ENCODE peak calls at places on chromosomes 3 and 15, in eight cellular contexts. D, R, I, U, Q, P, F and J are unnamed samples.

GRCh38 chr15:78047631-78048409 is 29.7 kb downstream of the TBC1D2B start:
- DNase-seq in D (no peak), F (no peak), P (no peak), I (no peak), R (peak), U (peak), Q (no peak), J (no peak)

GRCh38 chr3:170205302-170205701 is 16.9 kb upstream of the PRKCI start:
- DNase-seq in P (no peak), I (no peak), R (no peak), U (no peak), Q (no peak), F (no peak), D (no peak), J (no peak)

GRCh38 chr3:191428177-191428576 is 32.8 kb upstream of the PYDC2 start:
- DNase-seq in Q (no peak), F (no peak), I (no peak), D (no peak), U (no peak), R (no peak), P (no peak), J (no peak)

GRCh38 chr3:169999433-169999832 is 32.8 kb downstream of the SEC62 start:
- DNase-seq in R (no peak), D (no peak), I (no peak), Q (no peak), U (no peak), F (no peak), P (no peak), J (no peak)

GRCh38 chr3:180630360-180630759 is 28.4 kb downstream of the TTC14 start:
- DNase-seq in D (no peak), I (no peak), R (no peak), U (no peak), P (no peak), F (no peak), Q (no peak), J (no peak)

GRCh38 chr3:10505050-10505790 is at the start of gene ATP2B2:
- DNase-seq in D (peak), I (no peak), R (no peak), P (no peak), U (no peak), F (no peak), Q (peak), J (no peak)

GRCh38 chr15:74253276-74253921 is 17.3 kb downstream of the CCDC33 start:
- DNase-seq in R (no peak), Q (no peak), I (no peak), D (no peak), P (no peak), F (no peak), U (no peak), J (no peak)

GRCh38 chr15:29888651-29889050 is 66.4 kb upstream of the TJP1 start:
- DNase-seq in F (no peak), D (no peak), R (no peak), U (no peak), P (no peak), I (no peak), Q (no peak), J (no peak)

GRCh38 chr15:48592221-48592731 is 53.2 kb downstream of the FBN1 start:
- DNase-seq in I (no peak), D (no peak), F (no peak), U (no peak), R (no peak), Q (no peak), P (no peak), J (no peak)

GRCh38 chr3:195083659-195084058 is 187.3 kb downstream of the XXYLT1 start:
- DNase-seq in P (no peak), D (no peak), F (no peak), U (no peak), I (no peak), Q (no peak), R (no peak), J (no peak)

GRCh38 chr3:142863010-142863787 is 25.7 kb downstream of the PCOLCE2 start:
- DNase-seq in P (no peak), I (no peak), F (no peak), U (no peak), Q (no peak), R (no peak), D (no peak), J (no peak)

GRCh38 chr3:160851629-160852210 is 95.7 kb downstream of the PPM1L start:
- DNase-seq in U (no peak), D (no peak), F (no peak), Q (no peak), R (no peak), I (no peak), P (no peak), J (no peak)

GRCh38 chr3:118884748-118885206 is 149.9 kb downstream of the IGSF11 start:
- DNase-seq in D (peak), I (peak), U (peak), R (no peak), F (peak), P (peak), Q (peak), J (peak)

GRCh38 chr15:62644216-62644873 is 398.2 kb upstream of the TPM1 start:
- DNase-seq in U (no peak), I (no peak), F (no peak), Q (no peak), D (no peak), P (no peak), R (no peak), J (no peak)

GRCh38 chr15:75171408-75171807 is 30.3 kb upstream of the C15orf39 start:
- DNase-seq in U (peak), D (no peak), Q (no peak), I (no peak), F (peak), R (no peak), P (no peak), J (no peak)

GRCh38 chr3:110344897-110345767 is 726.5 kb upstream of the NECTIN3 start:
- DNase-seq in I (no peak), F (peak), Q (no peak), R (no peak), U (no peak), D (peak), P (no peak), J (no peak)

GRCh38 chr3:184760337-184761119 is 48.7 kb upstream of the MAGEF1 start:
- DNase-seq in D (no peak), U (no peak), I (no peak), Q (no peak), R (no peak), P (no peak), F (no peak), J (no peak)

GRCh38 chr3:153026026-153026425 is 136.0 kb upstream of the RAP2B start:
- DNase-seq in U (no peak), P (no peak), D (peak), Q (peak), F (peak), R (no peak), I (peak), J (no peak)

GRCh38 chr3:129017531-129017899 is 16.4 kb downstream of the EFCC1 start:
- DNase-seq in U (no peak), F (no peak), P (no peak), I (no peak), R (no peak), D (no peak), Q (no peak), J (no peak)

GRCh38 chr3:33377489-33377888 is 62.7 kb downstream of the UBP1 start:
- DNase-seq in I (no peak), Q (no peak), R (no peak), D (no peak), F (no peak), P (no peak), U (no peak), J (no peak)

GRCh38 chr15:64979252-64979710 is 10.4 kb downstream of the SPG21 start:
- DNase-seq in P (no peak), Q (no peak), D (no peak), I (no peak), F (no peak), U (no peak), R (no peak), J (no peak)

GRCh38 chr15:43799209-43799944 is 643 bp downstream of the SERINC4 start:
- DNase-seq in Q (no peak), U (no peak), F (no peak), D (no peak), P (no peak), R (no peak), I (no peak), J (no peak)

GRCh38 chr3:30356901-30357753 is 249.3 kb upstream of the TGFBR2 start:
- DNase-seq in I (no peak), P (no peak), D (peak), F (no peak), Q (no peak), U (no peak), R (no peak), J (no peak)

GRCh38 chr3:111592941-111593340 is 2.2 kb downstream of the ZBED2 start:
- DNase-seq in R (no peak), I (no peak), D (no peak), U (no peak), Q (no peak), P (no peak), F (no peak), J (no peak)

GRCh38 chr3:119323401-119324107 is 29.4 kb downstream of the ARHGAP31 start:
- DNase-seq in P (no peak), R (no peak), U (no peak), D (no peak), F (no peak), Q (no peak), I (no peak), J (no peak)

GRCh38 chr15:92810418-92811138 is 89.5 kb upstream of the CHD2 start:
- DNase-seq in F (no peak), D (no peak), R (peak), U (peak), I (peak), Q (no peak), P (peak), J (no peak)

GRCh38 chr15:37260255-37260654 is 159.9 kb upstream of the MEIS2 start:
- DNase-seq in U (no peak), P (no peak), Q (no peak), D (no peak), R (no peak), F (no peak), I (no peak), J (no peak)

GRCh38 chr3:130761730-130762311 is 15.2 kb upstream of the PIK3R4 start:
- DNase-seq in R (no peak), Q (no peak), P (no peak), D (no peak), U (peak), I (no peak), F (no peak), J (no peak)

GRCh38 chr3:98805571-98805970 is 42.4 kb downstream of the ST3GAL6 start:
- DNase-seq in U (no peak), R (no peak), P (no peak), D (no peak), I (no peak), F (no peak), Q (no peak), J (no peak)

GRCh38 chr15:95559875-95560394 is 770.6 kb upstream of the NR2F2 start:
- DNase-seq in D (peak), P (no peak), R (no peak), F (no peak), U (no peak), I (peak), Q (no peak), J (no peak)

GRCh38 chr15:60005352-60006202 is 1.5 kb downstream of the FOXB1 start:
- DNase-seq in U (no peak), P (no peak), D (no peak), Q (peak), I (no peak), F (no peak), R (no peak), J (no peak)

GRCh38 chr3:72950372-72950771 is 46.2 kb upstream of the PPP4R2 start:
- DNase-seq in I (no peak), D (no peak), Q (no peak), U (no peak), R (no peak), P (no peak), F (peak), J (no peak)

GRCh38 chr3:136350132-136350531 is 100.0 kb downstream of the PCCB start:
- DNase-seq in D (no peak), P (no peak), F (no peak), U (no peak), Q (no peak), R (peak), I (no peak), J (no peak)

GRCh38 chr3:142940472-142940871 is 23.0 kb downstream of the PAQR9 start:
- DNase-seq in F (peak), D (no peak), I (no peak), Q (no peak), U (no peak), R (no peak), P (no peak), J (no peak)

GRCh38 chr3:129892857-129893615 is 475 bp downstream of the TMCC1 start:
- DNase-seq in F (peak), I (peak), U (no peak), P (no peak), R (peak), Q (peak), D (peak), J (no peak)

GRCh38 chr3:34357461-34357860 is 559.0 kb downstream of the PDCD6IP start:
- DNase-seq in F (no peak), Q (no peak), I (no peak), P (no peak), U (no peak), D (no peak), R (no peak), J (no peak)

GRCh38 chr15:52013151-52013791 is 5.7 kb upstream of the MAPK6 start:
- DNase-seq in I (no peak), U (no peak), D (no peak), F (no peak), P (no peak), R (no peak), Q (no peak), J (no peak)
- H3K27ac ChIP-seq in I (peak), U (peak), D (peak), F (no peak), P (no peak), R (no peak), Q (no peak), J (no peak)

GRCh38 chr15:38814891-38815290 is 250.3 kb upstream of the RASGRP1 start:
- DNase-seq in D (no peak), Q (no peak), P (no peak), F (no peak), U (no peak), R (no peak), I (no peak), J (no peak)

GRCh38 chr15:38810686-38811085 is 246.1 kb upstream of the RASGRP1 start:
- DNase-seq in R (no peak), Q (no peak), U (no peak), I (no peak), D (no peak), F (no peak), P (no peak), J (no peak)

DNA sequence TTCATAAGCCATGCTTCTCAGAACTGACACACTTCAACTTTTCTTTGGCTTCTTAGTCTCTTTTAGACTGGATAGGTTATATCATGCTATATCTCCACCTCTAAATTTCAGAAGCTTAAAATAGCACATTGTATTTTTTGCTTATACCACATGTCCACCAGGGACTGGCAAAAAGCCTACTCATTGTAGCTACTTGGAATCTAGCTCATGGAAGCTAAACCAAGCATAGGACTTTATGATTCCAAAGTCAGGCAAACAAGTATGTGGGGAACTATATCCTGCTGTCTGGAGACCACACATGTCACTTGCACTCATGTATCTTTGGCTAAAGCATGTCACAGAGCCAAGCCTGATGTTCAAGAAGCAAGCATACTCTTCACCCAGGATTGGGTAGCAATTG is 245.0 kb upstream of the RASGRP1 start:
- DNase-seq in F (no peak), I (no peak), P (no peak), D (no peak), U (no peak), R (no peak), Q (no peak), J (no peak)
- TF ChIP-seq EP300 in F (no peak), I (no peak), P (no peak), D (no peak), U (no peak), R (no peak), Q (no peak), J (no peak)

DNA sequence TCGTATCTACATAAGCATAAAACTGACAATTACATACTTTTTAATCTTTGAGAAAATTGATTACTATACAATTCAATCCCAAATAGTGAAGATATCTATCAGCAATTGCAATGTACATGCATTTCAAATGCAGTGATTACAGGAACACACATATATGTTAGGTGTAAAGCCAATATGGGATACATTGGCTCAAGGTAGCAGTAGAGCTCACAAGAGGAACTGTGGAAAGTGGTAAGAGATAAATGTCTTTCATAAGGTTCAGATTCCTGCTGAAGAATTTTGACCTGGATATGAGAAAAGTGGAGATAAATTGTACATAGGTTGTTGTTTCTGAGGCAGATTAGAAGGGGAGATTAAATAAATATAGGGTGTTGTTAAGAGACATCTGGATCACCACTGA is 1280.5 kb downstream of the OTOL1 start:
- DNase-seq in U (no peak), I (no peak), R (no peak), F (no peak), Q (no peak), D (no peak), P (no peak), J (no peak)
- TF ChIP-seq CTCF in U (no peak), I (no peak), R (no peak), F (no peak), Q (no peak), D (peak), P (no peak), J (no peak)

GRCh38 chr3:172694526-172694925 is 16.3 kb downstream of the NCEH1 start:
- DNase-seq in U (no peak), I (no peak), P (no peak), R (no peak), D (no peak), F (no peak), Q (no peak), J (no peak)

GRCh38 chr3:172699070-172699469 is 11.8 kb downstream of the NCEH1 start:
- DNase-seq in F (no peak), P (no peak), U (no peak), R (no peak), I (no peak), D (no peak), Q (no peak), J (no peak)

GRCh38 chr3:172698650-172699049 is 12.2 kb downstream of the NCEH1 start:
- DNase-seq in U (peak), Q (no peak), R (no peak), F (no peak), I (no peak), D (no peak), P (no peak), J (no peak)

GRCh38 chr3:172696357-172696756 is 14.5 kb downstream of the NCEH1 start:
- DNase-seq in U (no peak), R (no peak), F (peak), I (no peak), P (no peak), Q (no peak), D (no peak), J (no peak)

DNA sequence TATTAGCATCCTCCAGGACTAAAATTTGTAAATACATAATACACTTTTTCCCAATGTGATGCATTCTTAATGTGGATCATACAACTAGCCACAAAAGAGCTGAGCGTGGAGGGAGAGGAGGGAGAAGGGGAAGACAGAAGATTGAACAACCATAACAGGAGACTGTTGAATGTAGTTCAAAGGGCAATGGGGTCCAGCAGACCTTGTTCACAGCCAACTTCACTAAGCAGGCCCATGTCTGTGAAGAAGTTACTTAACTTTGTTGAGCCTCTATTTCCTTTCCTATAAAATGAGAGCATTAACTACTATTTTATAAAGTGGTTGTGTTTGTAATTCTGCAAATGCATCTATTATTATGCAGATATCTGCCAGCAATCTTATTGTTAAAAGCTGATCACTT is 13.3 kb downstream of the NCEH1 start:
- DNase-seq in P (no peak), U (no peak), D (no peak), R (no peak), F (peak), I (no peak), Q (no peak), J (no peak)
- H3K27ac ChIP-seq in P (no peak), U (no peak), D (no peak), R (no peak), F (peak), I (no peak), Q (no peak), J (peak)

DNA sequence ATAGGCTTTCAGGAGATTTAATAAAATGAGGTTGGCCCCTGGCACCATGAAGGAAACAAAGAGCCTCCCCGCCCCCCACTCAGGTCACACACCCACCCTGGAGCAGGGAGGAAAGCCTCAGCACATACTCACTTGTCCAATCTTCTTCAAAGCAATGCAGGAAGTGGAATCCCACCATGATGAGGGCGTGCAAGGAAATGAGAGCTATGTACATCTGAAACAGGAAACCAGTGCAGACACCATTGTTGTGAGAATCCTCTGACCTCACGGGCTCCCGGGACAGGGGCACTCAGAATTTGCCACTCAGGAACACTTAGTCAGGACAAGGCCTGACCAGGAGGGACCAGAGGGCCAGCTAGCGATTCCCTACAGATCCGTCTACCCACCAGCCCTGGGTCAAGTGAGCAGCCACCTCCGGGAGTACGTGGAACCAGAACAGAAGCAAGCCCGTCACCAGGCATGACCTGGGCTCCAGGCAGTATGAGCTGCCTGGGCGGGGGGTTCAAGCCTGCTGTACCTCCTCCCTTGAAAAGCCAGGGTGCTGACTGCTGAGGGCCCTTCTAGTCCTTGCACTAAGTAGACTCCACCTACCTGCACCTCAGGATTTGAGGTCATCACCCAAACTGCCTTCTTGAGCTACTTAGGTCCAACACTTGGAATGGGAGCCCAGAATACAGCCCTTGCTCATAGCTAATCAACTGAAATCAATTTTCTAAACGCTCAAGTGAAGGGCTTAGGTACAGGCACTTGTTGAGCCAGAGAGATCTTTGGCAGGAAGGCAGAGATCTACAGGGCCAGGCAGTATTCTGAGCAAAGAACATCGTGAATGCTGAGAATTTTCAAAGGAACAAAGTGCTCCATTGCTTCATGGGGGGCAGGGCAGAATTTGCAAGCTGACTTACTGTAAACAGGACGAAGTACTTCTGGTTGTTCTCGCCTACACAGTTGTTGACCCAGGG is 42.7 kb downstream of the ZDHHC3 start:
- DNase-seq in P (no peak), I (no peak), D (no peak), U (peak), F (no peak), Q (no peak), R (no peak), J (no peak)
- TF ChIP-seq EP300 in P (no peak), I (no peak), D (no peak), U (peak), F (no peak), Q (no peak), R (no peak), J (no peak)

GRCh38 chr15:89366656-89367393 is 32.2 kb upstream of the POLG start:
- DNase-seq in P (no peak), U (no peak), Q (no peak), R (no peak), F (no peak), D (no peak), I (no peak), J (no peak)
- TF ChIP-seq CTCF in P (no peak), U (no peak), Q (no peak), R (no peak), F (no peak), D (no peak), I (no peak), J (no peak)